ENCODE peak calls at places on chromosomes 13 and 19, in four cellular contexts. D is fibroblast of the aortic adventitia, W is tibial nerve, T is psoas muscle. K is an unnamed sample.
A peak's percentile ranks its signal among the peaks of the same experiment; 100 is the strongest.

GRCh38 chr13:84870190-84870589 is 929.0 kb downstream of the SLITRK6 start:
- DNase-seq in D (no peak), W (no peak), T (no peak), K (no peak)

GRCh38 chr19:52170863-52171320 is 529 bp downstream of the ZNF836 start:
- DNase-seq in D (no peak), W (no peak), T (peak; percentile 64), K (no peak)

GRCh38 chr19:5949792-5950305 is 28.1 kb downstream of the RANBP3 start:
- DNase-seq in D (no peak), W (no peak), T (no peak), K (no peak)

GRCh38 chr19:51689751-51690358 is 3.3 kb upstream of the SPACA6 start:
- DNase-seq in D (peak; percentile 31), W (no peak), T (peak; percentile 66), K (peak; percentile 82)

GRCh38 chr13:71240906-71241305 is 626.1 kb downstream of the DACH1 start:
- DNase-seq in D (no peak), W (no peak), T (no peak), K (peak; percentile 21)

GRCh38 chr19:18904334-18905057 is 8.5 kb upstream of the CERS1 start:
- DNase-seq in D (no peak), W (no peak), T (no peak), K (no peak)

GRCh38 chr19:11251650-11252314 is 10.5 kb downstream of the DOCK6 start:
- DNase-seq in D (no peak), W (no peak), T (no peak), K (no peak)

GRCh38 chr13:81383441-81383840 is 1042.5 kb upstream of the SPRY2 start:
- DNase-seq in D (no peak), W (no peak), T (no peak), K (no peak)

GRCh38 chr19:30318261-30318660 is 53.9 kb upstream of the ZNF536 start:
- DNase-seq in D (no peak), W (no peak), T (peak; percentile 12), K (no peak)

GRCh38 chr13:48096670-48097069 is 1.8 kb upstream of the MED4 start:
- DNase-seq in D (no peak), W (no peak), T (no peak), K (no peak)

GRCh38 chr13:42561752-42562467 is 12.0 kb upstream of the TNFSF11 start:
- DNase-seq in D (no peak), W (no peak), T (no peak), K (peak; percentile 24)

GRCh38 chr19:58474291-58474996 is 1.7 kb upstream of the ZNF446 start:
- DNase-seq in D (peak; percentile 8), W (no peak), T (no peak), K (peak; percentile 80)

GRCh38 chr13:82933986-82934385 is 948.3 kb downstream of the SLITRK1 start:
- DNase-seq in D (no peak), W (no peak), T (no peak), K (no peak)

GRCh38 chr19:33796164-33797100 is at the start of gene KCTD15:
- DNase-seq in D (peak; percentile 39), W (no peak), T (peak; percentile 68), K (peak; percentile 49)

GRCh38 chr13:40404407-40404806 is 262.0 kb downstream of the FOXO1 start:
- DNase-seq in D (no peak), W (no peak), T (no peak), K (no peak)

GRCh38 chr19:28303502-28303901 is 909.4 kb downstream of the UQCRFS1 start:
- DNase-seq in D (no peak), W (no peak), T (no peak), K (no peak)

GRCh38 chr13:90696254-90696653 is 651.2 kb upstream of the MIR17HG start:
- DNase-seq in D (peak; percentile 37), W (no peak), T (no peak), K (peak; percentile 16)

GRCh38 chr13:54627973-54628372 is 1599.4 kb downstream of the OLFM4 start:
- DNase-seq in D (no peak), W (no peak), T (no peak), K (no peak)

GRCh38 chr19:7533281-7533819 is 2.2 kb upstream of the PNPLA6 start:
- DNase-seq in D (peak; percentile 74), W (peak; percentile 38), T (peak; percentile 84), K (peak; percentile 55)

GRCh38 chr13:50798923-50799322 is 44.6 kb downstream of the DLEU7 start:
- DNase-seq in D (peak; percentile 65), W (no peak), T (no peak), K (no peak)

GRCh38 chr13:73341748-73342147 is 282.9 kb downstream of the KLF5 start:
- DNase-seq in D (peak; percentile 25), W (no peak), T (no peak), K (peak; percentile 38)

GRCh38 chr13:67231481-67231940 is 1.4 kb upstream of the PCDH9 start:
- DNase-seq in D (peak; percentile 29), W (no peak), T (no peak), K (peak; percentile 1)

GRCh38 chr13:22176968-22177545 is 506.2 kb downstream of the FGF9 start:
- DNase-seq in D (no peak), W (no peak), T (no peak), K (no peak)

GRCh38 chr13:70255406-70255991 is 147.2 kb upstream of the KLHL1 start:
- DNase-seq in D (no peak), W (no peak), T (no peak), K (no peak)

GRCh38 chr13:88979465-88980180 is 1308.5 kb downstream of the SLITRK5 start:
- DNase-seq in D (no peak), W (no peak), T (no peak), K (no peak)

GRCh38 chr13:100725472-100725871 is 50.9 kb upstream of the TMTC4 start:
- DNase-seq in D (no peak), W (no peak), T (no peak), K (no peak)

DNA sequence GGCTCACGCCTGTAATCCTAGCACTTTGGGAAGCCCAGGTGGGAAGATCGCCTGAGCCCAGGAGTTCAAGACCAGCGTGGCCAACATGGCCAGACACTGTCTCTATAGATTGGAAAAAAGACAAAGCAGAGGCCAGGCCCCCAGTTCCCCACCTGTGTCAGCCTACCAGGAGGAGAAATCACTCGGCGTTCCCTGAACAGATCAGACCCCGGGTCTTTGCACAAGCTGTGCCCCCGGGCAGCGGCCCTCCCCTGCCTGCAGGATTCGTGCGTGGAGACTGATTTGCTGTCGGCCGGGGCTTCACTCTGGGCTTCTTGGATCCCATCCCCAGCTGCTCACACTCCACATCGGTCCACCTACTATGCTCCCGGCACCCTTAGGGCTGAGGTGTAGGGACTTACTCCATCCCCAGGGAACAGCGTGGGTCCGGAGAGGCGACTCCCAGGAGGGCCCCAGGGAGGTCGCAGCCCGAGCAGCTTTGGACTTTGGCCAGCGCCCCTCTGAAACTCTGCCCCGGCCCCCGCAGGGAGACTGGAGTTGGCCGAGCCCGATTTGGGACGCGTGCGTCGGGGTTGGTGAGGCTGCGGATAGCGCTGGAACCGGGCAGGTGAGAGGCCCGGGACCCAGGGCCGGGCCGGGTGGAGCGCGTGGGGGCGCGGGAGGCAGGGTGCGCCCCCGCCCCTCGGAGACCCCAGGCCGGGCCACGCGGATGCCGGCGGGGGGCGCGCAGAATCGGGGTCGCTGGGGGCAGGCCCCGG is 515 bp upstream of the EFNA2 start:
- DNase-seq in D (no peak), W (no peak), T (no peak), K (no peak)
- H3K4me3 ChIP-seq in D (no peak overlapping the region), W (no peak overlapping the region), T (no peak overlapping the region), K (no peak overlapping the region)

GRCh38 chr19:3656747-3657394 is 30.3 kb upstream of the CACTIN start:
- DNase-seq in D (no peak), W (no peak), T (no peak), K (no peak)
- TF ChIP-seq CTCF in D (peak; percentile 3), W (no peak), T (no peak), K (no peak)

GRCh38 chr13:113121928-113122420 is 625 bp upstream of the F10 start:
- DNase-seq in D (no peak), W (no peak), T (no peak), K (no peak)

GRCh38 chr13:113119822-113120189 is 2.8 kb upstream of the F10 start:
- DNase-seq in D (no peak), W (no peak), T (no peak), K (no peak)

GRCh38 chr13:113119166-113119821 is 3.3 kb upstream of the F10 start:
- DNase-seq in D (no peak), W (no peak), T (no peak), K (no peak)

GRCh38 chr13:113121183-113121927 is 1.2 kb upstream of the F10 start:
- DNase-seq in D (no peak), W (no peak), T (no peak), K (no peak)

DNA sequence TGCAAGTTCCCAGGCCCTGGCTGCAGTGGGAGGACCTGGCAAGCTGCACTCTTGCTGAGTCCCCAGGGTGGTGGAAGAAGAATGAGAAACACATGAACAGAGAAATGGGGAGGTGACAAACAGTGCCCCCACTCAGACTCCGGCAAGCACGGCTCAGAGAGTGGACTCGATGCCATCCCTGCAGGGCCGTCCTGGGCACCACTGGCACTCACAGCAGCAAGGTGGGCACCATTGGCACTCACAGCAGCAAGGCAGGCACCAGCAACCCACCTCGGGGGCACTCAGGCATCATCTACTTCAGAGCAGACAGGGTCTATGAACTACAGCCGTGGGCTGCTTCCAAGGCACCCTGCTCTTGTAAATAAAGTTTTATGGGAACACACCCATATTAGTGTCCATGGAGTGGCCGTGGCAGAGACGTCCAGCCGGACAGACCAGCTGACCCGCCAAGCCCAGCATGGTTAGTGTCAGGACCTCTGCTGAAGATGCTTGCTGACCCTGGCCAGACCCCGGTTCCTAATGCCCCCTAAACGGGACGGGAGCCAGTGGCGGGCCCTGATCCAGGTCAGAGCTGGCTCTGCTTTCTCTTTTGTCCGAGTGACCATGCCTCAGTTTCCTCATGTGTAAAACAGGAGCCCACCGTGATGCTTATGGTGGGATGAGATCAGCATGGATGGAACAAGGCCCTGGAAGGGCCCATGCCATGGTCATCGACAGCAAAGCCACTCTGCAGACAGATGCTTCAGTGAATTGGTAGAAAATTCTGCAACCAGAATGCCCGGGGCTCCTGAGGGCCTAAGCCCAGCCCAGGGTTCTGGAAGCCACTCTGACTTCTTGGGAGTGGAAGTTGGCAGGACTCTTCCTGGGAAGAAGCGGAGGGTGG is 2.1 kb upstream of the F10 start:
- DNase-seq in D (no peak), W (no peak), T (no peak), K (no peak)
- H3K4me3 ChIP-seq in D (no peak overlapping the region), W (no peak overlapping the region), T (no peak overlapping the region), K (no peak overlapping the region)

DNA sequence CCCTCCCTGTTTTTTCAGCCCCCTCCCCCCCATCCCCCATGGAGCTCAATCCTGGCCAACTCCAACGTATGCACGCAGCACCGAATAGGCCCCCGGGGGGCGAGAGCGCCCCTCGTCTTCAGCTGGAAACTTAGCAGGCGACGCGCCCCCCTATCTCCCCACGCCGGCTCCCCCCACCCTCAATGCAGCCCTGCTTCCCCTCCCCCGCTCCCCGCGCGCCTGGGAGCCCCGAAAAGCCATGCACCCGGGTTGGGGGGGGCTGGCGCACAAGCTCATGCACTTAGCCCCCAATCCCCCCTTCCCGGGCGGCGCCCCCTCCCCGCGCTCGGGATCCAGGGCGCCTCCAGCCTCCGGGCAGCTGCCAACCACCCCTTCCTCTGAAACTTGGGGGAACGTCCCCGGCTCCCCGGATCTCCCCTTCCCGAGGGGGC is 508 bp downstream of the ZBTB7A start:
- DNase-seq in D (no peak), W (no peak), T (peak; percentile 81), K (no peak)
- TF ChIP-seq CTCF in D (no peak), W (no peak), T (no peak), K (no peak)

GRCh38 chr19:49927526-49928264 is 1.3 kb upstream of the ATF5 start:
- DNase-seq in D (no peak), W (no peak), T (no peak), K (no peak)
- H3K4me3 ChIP-seq in D (peak overlapping the region; percentile 14), W (no peak overlapping the region), T (peak overlapping the region; percentile 98), K (peak overlapping the region; percentile 26)

DNA sequence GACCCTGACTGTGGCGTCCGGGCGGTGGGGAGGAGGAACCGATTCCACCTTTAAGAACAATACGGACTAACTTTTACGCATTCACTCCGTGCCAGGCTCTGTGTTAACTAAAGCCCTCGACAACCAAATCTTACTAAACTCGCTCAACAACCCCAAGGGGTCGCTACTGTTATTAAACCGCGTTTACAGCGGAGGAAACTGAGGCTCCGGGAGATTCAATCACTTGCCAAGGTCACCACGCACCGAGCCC is 1.2 kb downstream of the SAMD1 start:
- DNase-seq in D (peak; percentile 39), W (no peak), T (no peak), K (peak; percentile 37)
- TF ChIP-seq CTCF in D (peak; percentile 30), W (no peak), T (no peak), K (peak; percentile 18)